ENCODE peak calls at places on chromosome 21, in five cellular contexts. V is progenitor cell of endocrine pancreas, G is AG09309, T is bronchial epithelial cell, H is epithelial cell of esophagus. I is an unnamed sample.

GRCh38 chr21:39397651-39398385 is 47.8 kb downstream of the LCA5L start:
- DNase-seq in V (no peak), G (no peak), T (peak; percentile 77), H (peak; percentile 74), I (no peak)

GRCh38 chr21:35342440-35342839 is 293.3 kb upstream of the RUNX1 start:
- DNase-seq in V (no peak), G (no peak), T (peak; percentile 16), H (no peak), I (no peak)

GRCh38 chr21:27519357-27519756 is 552.5 kb upstream of the ADAMTS5 start:
- DNase-seq in V (no peak), G (peak; percentile 64), T (peak; percentile 45), H (peak; percentile 66), I (no peak)

GRCh38 chr21:17250651-17251294 is 262.1 kb upstream of the CXADR start:
- DNase-seq in V (no peak), G (no peak), T (no peak), H (peak; percentile 2), I (no peak)

GRCh38 chr21:33308586-33309490 is 15.9 kb upstream of the IFNAR1 start:
- DNase-seq in V (no peak), G (no peak), T (no peak), H (peak; percentile 20), I (peak; percentile 32)

GRCh38 chr21:25508364-25508763 is 98.9 kb downstream of the MRPL39 start:
- DNase-seq in V (no peak), G (no peak), T (no peak), H (no peak), I (no peak)

GRCh38 chr21:36096398-36097290 is 26.8 kb downstream of the CBR1 start:
- DNase-seq in V (no peak), G (no peak), T (no peak), H (no peak), I (no peak)

GRCh38 chr21:28776251-28776650 is 216.4 kb downstream of the LTN1 start:
- DNase-seq in V (no peak), G (peak; percentile 71), T (peak; percentile 41), H (no peak), I (no peak)

GRCh38 chr21:27525780-27526179 is 558.9 kb upstream of the ADAMTS5 start:
- DNase-seq in V (no peak), G (no peak), T (no peak), H (no peak), I (no peak)

GRCh38 chr21:25735895-25736597 is 1.3 kb downstream of the GABPA start:
- DNase-seq in V (no peak), G (no peak), T (peak; percentile 15), H (peak; percentile 33), I (no peak)

GRCh38 chr21:32886339-32886738 is 114.8 kb upstream of the PAXBP1 start:
- DNase-seq in V (no peak), G (no peak), T (no peak), H (no peak), I (no peak)

GRCh38 chr21:14736162-14736561 is 190.0 kb upstream of the SAMSN1 start:
- DNase-seq in V (no peak), G (no peak), T (no peak), H (no peak), I (no peak)

GRCh38 chr21:35478096-35479080 is 429.3 kb upstream of the RUNX1 start:
- DNase-seq in V (no peak), G (no peak), T (no peak), H (no peak), I (no peak)

GRCh38 chr21:29261555-29262540 is 36.9 kb upstream of the BACH1 start:
- DNase-seq in V (no peak), G (no peak), T (peak; percentile 97), H (peak; percentile 96), I (peak; percentile 60)

GRCh38 chr21:34120867-34121266 is 47.5 kb downstream of the MRPS6 start:
- DNase-seq in V (no peak), G (no peak), T (no peak), H (no peak), I (no peak)

GRCh38 chr21:39668369-39668768 is 55.6 kb downstream of the B3GALT5 start:
- DNase-seq in V (no peak), G (no peak), T (no peak), H (no peak), I (peak; percentile 78)

GRCh38 chr21:26952274-26953066 is 14.4 kb downstream of the ADAMTS5 start:
- DNase-seq in V (no peak), G (no peak), T (no peak), H (no peak), I (no peak)

GRCh38 chr21:36246080-36246631 is 73.8 kb upstream of the MORC3 start:
- DNase-seq in V (no peak), G (no peak), T (no peak), H (peak; percentile 44), I (no peak)

DNA sequence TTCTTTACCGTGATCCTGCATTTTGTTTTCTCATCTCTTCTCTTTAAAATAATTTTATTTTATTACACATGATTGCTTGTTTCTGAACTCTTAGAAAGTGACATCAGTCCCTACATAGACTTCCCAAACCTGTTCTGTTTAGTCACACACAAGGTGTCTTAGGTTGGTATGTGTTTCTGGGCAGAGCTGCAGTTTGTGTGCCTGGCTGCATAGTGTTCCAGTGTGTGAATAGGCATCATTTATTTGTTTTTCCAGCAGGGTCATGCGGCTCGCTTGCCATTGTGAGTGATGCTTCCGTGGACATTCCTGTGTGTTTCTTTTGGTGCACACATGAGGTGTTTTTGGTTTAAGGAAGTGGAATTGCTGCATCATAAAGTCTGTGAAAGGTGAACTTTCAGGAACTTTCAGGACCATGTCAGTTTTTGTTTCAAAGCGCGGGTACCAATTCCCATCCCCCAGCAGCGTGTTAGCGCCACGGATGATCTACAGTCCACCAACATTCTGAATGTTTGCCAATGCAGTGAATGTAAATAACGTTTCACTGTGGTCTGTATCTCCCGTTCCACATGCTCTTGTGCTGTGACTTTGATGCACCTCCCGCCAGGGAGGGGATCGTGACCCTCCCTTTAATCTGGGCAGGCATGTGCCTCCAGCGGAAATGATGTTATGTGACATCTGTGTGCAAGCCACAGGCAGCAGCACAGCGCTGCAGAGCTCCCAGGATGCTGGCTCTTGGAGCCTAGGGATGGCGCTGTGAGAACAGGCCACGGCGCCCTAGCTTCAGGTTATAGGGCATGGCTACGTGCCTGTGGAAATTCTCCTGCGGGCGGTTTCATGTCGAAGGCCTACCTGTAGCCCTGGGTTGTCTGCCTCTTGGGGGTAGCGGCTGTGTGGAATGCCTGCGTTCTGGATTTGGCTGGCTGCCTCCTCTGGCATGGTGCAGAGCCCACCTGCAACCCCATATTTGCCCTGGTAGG is 144.6 kb upstream of the COL6A1 start:
- DNase-seq in V (no peak), G (no peak), T (no peak), H (peak; percentile 14), I (no peak)
- TF ChIP-seq CTCF in V (no peak), G (no peak), T (no peak), H (no peak), I (no peak)

DNA sequence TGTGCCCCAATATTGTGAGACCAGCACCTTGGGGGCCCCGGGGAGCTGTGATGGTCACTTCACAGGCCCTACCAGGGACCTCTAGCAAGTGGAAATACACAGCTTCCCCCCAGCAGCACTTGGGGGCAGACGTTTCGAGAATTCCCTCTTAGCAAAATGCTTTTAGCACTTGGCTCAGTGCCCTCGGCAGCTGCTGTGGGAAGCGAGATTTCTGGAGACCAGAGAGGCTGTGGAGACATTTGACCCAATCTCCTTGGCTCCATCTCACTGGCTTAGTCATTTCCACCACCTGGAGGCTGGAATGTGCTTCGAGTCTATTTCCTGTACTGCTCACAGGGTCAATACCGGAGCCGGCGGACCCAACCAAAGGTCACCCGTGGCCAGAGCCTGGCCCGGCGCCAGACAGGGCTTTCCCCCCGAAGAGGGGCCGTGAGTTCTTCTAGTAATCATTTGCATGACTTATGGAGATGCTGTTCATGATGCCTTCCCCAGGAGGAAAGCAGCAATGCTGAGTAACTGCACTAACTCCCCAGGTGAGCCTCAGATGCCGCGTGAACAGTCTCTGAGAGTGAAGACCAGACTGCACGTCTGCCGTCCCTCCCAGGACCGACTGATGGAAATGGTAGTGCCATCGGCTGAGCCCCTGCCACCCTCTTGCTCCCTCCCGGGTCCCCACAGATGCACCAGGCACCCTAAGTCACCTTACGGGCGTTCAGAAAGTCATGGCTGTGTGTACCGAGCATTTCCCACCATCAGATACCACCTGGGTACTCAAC is 4.4 kb upstream of the C2CD2 start:
- DNase-seq in V (no peak), G (peak; percentile 48), T (peak; percentile 74), H (peak; percentile 74), I (peak; percentile 88)
- TF ChIP-seq CTCF in V (peak; percentile 35), G (peak; percentile 37), T (peak; percentile 60), H (peak; percentile 42), I (no peak)

GRCh38 chr21:31659286-31660133 is at the start of gene SOD1:
- DNase-seq in V (peak; percentile 85), G (peak; percentile 64), T (peak; percentile 74), H (peak; percentile 94), I (peak; percentile 94)
- TF ChIP-seq CTCF in V (peak; percentile 9), G (no peak), T (no peak), H (no peak), I (no peak)

GRCh38 chr21:42062543-42063022 is 8.5 kb upstream of the UMODL1 start:
- DNase-seq in V (no peak), G (no peak), T (no peak), H (no peak), I (peak; percentile 91)

GRCh38 chr21:42063206-42063577 is 7.9 kb upstream of the UMODL1 start:
- DNase-seq in V (no peak), G (no peak), T (no peak), H (no peak), I (no peak)

GRCh38 chr21:42061195-42061865 is 9.8 kb upstream of the UMODL1 start:
- DNase-seq in V (no peak), G (no peak), T (no peak), H (no peak), I (no peak)

GRCh38 chr21:42061866-42062542 is 9.1 kb upstream of the UMODL1 start:
- DNase-seq in V (no peak), G (no peak), T (no peak), H (no peak), I (no peak)

GRCh38 chr21:42063578-42064521 is 7.3 kb upstream of the UMODL1 start:
- DNase-seq in V (no peak), G (no peak), T (peak; percentile 84), H (peak; percentile 86), I (no peak)
- TF ChIP-seq CTCF in V (peak; percentile 25), G (no peak), T (no peak), H (peak; percentile 33), I (no peak)

DNA sequence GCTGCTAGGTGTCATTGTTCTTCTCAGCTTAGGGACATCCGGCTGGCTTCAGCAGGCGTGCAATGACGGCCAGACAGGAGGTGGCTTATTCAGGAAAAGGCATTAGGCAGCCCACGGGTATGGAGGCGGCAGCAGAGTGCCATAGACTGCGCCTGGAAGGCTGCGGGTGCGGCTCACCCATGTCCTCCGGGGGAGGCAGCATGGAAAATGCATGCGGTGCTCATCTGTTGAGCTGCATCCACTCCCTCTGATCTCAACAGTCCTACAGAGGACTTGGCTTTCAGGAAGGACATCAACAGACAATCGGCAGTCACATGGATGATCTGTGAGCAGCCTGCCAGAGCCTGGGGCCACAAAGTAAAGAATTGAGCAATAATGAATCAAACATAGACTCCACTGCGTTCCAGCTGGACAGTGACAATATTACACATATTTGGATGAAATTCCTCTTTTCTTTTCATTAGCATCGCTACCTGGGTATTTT is 42.9 kb downstream of the UMODL1 start:
- DNase-seq in V (no peak), G (no peak), T (peak; percentile 20), H (peak; percentile 74), I (peak; percentile 94)
- TF ChIP-seq CTCF in V (no peak), G (peak; percentile 27), T (peak; percentile 15), H (peak; percentile 45), I (no peak)